ENCODE peak calls at places on chromosome 17, in seven cellular contexts. One of them, this sample, is unnamed.
A peak's percentile ranks its signal among the peaks of the same experiment; 100 is the strongest.

GRCh38 chr17:75105269-75106080 is 4.3 kb upstream of the ARMC7 start:
- DNase-seq in type B pancreatic cell: no peak
- DNase-seq in endothelial cell: peak; percentile 83
- DNase-seq in neuronal stem cell: no peak
- DNase-seq in substantia nigra: no peak
- DNase-seq in activated T-helper 9 cell treated with anti-CD3 and anti-CD28 coated beads, Interleukin-2, amount 50 U/mL, for 16 hours: no peak
- DNase-seq in T-helper 1 cell: no peak
- DNase-seq in this sample: no peak

GRCh38 chr17:1764274-1764673 is 2.4 kb downstream of the SERPINF1 start:
- DNase-seq in type B pancreatic cell: no peak
- DNase-seq in endothelial cell: no peak
- DNase-seq in neuronal stem cell: no peak
- DNase-seq in substantia nigra: peak; percentile 32
- DNase-seq in activated T-helper 9 cell treated with anti-CD3 and anti-CD28 coated beads, Interleukin-2, amount 50 U/mL, for 16 hours: peak; percentile 16
- DNase-seq in T-helper 1 cell: peak; percentile 89
- DNase-seq in this sample: peak; percentile 75

GRCh38 chr17:10698116-10698818 is 873 bp downstream of the ADPRM start:
- DNase-seq in type B pancreatic cell: no peak
- DNase-seq in endothelial cell: no peak
- DNase-seq in neuronal stem cell: no peak
- DNase-seq in substantia nigra: no peak
- DNase-seq in activated T-helper 9 cell treated with anti-CD3 and anti-CD28 coated beads, Interleukin-2, amount 50 U/mL, for 16 hours: no peak
- DNase-seq in T-helper 1 cell: no peak
- DNase-seq in this sample: no peak

GRCh38 chr17:83200231-83200699 is 120.9 kb downstream of the METRNL start:
- DNase-seq in type B pancreatic cell: no peak
- DNase-seq in endothelial cell: peak; percentile 1
- DNase-seq in neuronal stem cell: no peak
- DNase-seq in substantia nigra: no peak
- DNase-seq in activated T-helper 9 cell treated with anti-CD3 and anti-CD28 coated beads, Interleukin-2, amount 50 U/mL, for 16 hours: peak; percentile 19
- DNase-seq in T-helper 1 cell: peak; percentile 87
- DNase-seq in this sample: peak; percentile 32

GRCh38 chr17:51147641-51148040 is 5.7 kb upstream of the NME1 start:
- DNase-seq in type B pancreatic cell: no peak
- DNase-seq in endothelial cell: no peak
- DNase-seq in neuronal stem cell: no peak
- DNase-seq in substantia nigra: no peak
- DNase-seq in activated T-helper 9 cell treated with anti-CD3 and anti-CD28 coated beads, Interleukin-2, amount 50 U/mL, for 16 hours: no peak
- DNase-seq in T-helper 1 cell: no peak
- DNase-seq in this sample: no peak

GRCh38 chr17:49093131-49093530 is 39.4 kb upstream of the B4GALNT2 start:
- DNase-seq in type B pancreatic cell: no peak
- DNase-seq in endothelial cell: no peak
- DNase-seq in neuronal stem cell: no peak
- DNase-seq in substantia nigra: no peak
- DNase-seq in activated T-helper 9 cell treated with anti-CD3 and anti-CD28 coated beads, Interleukin-2, amount 50 U/mL, for 16 hours: no peak
- DNase-seq in T-helper 1 cell: no peak
- DNase-seq in this sample: no peak

GRCh38 chr17:65155622-65156021 is 18.5 kb downstream of the RGS9 start:
- DNase-seq in type B pancreatic cell: no peak
- DNase-seq in endothelial cell: no peak
- DNase-seq in neuronal stem cell: no peak
- DNase-seq in substantia nigra: no peak
- DNase-seq in activated T-helper 9 cell treated with anti-CD3 and anti-CD28 coated beads, Interleukin-2, amount 50 U/mL, for 16 hours: no peak
- DNase-seq in T-helper 1 cell: no peak
- DNase-seq in this sample: no peak

GRCh38 chr17:65820306-65820705 is 258.9 kb upstream of the AXIN2 start:
- DNase-seq in type B pancreatic cell: no peak
- DNase-seq in endothelial cell: no peak
- DNase-seq in neuronal stem cell: no peak
- DNase-seq in substantia nigra: no peak
- DNase-seq in activated T-helper 9 cell treated with anti-CD3 and anti-CD28 coated beads, Interleukin-2, amount 50 U/mL, for 16 hours: no peak
- DNase-seq in T-helper 1 cell: no peak
- DNase-seq in this sample: no peak

GRCh38 chr17:27630607-27631408 is at the start of gene LGALS9:
- DNase-seq in type B pancreatic cell: no peak
- DNase-seq in endothelial cell: no peak
- DNase-seq in neuronal stem cell: no peak
- DNase-seq in substantia nigra: peak; percentile 27
- DNase-seq in activated T-helper 9 cell treated with anti-CD3 and anti-CD28 coated beads, Interleukin-2, amount 50 U/mL, for 16 hours: no peak
- DNase-seq in T-helper 1 cell: peak; percentile 55
- DNase-seq in this sample: peak; percentile 30

GRCh38 chr17:49035470-49036269 is 38.5 kb downstream of the IGF2BP1 start:
- DNase-seq in type B pancreatic cell: no peak
- DNase-seq in endothelial cell: peak; percentile 70
- DNase-seq in neuronal stem cell: no peak
- DNase-seq in substantia nigra: no peak
- DNase-seq in activated T-helper 9 cell treated with anti-CD3 and anti-CD28 coated beads, Interleukin-2, amount 50 U/mL, for 16 hours: no peak
- DNase-seq in T-helper 1 cell: peak; percentile 7
- DNase-seq in this sample: no peak

GRCh38 chr17:14845562-14846335 is 419.4 kb downstream of the PMP22 start:
- DNase-seq in type B pancreatic cell: no peak
- DNase-seq in endothelial cell: no peak
- DNase-seq in neuronal stem cell: no peak
- DNase-seq in substantia nigra: no peak
- DNase-seq in activated T-helper 9 cell treated with anti-CD3 and anti-CD28 coated beads, Interleukin-2, amount 50 U/mL, for 16 hours: no peak
- DNase-seq in T-helper 1 cell: no peak
- DNase-seq in this sample: no peak

GRCh38 chr17:37220609-37220953 is 155.2 kb upstream of the C17orf78 start:
- DNase-seq in type B pancreatic cell: no peak
- DNase-seq in endothelial cell: peak; percentile 34
- DNase-seq in neuronal stem cell: peak; percentile 31
- DNase-seq in substantia nigra: peak; percentile 18
- DNase-seq in activated T-helper 9 cell treated with anti-CD3 and anti-CD28 coated beads, Interleukin-2, amount 50 U/mL, for 16 hours: no peak
- DNase-seq in T-helper 1 cell: peak; percentile 15
- DNase-seq in this sample: no peak

GRCh38 chr17:38599398-38599856 is 6.3 kb downstream of the SRCIN1 start:
- DNase-seq in type B pancreatic cell: no peak
- DNase-seq in endothelial cell: no peak
- DNase-seq in neuronal stem cell: no peak
- DNase-seq in substantia nigra: no peak
- DNase-seq in activated T-helper 9 cell treated with anti-CD3 and anti-CD28 coated beads, Interleukin-2, amount 50 U/mL, for 16 hours: no peak
- DNase-seq in T-helper 1 cell: no peak
- DNase-seq in this sample: no peak

GRCh38 chr17:80337195-80337895 is 76.7 kb downstream of the RNF213 start:
- DNase-seq in type B pancreatic cell: no peak
- DNase-seq in endothelial cell: no peak
- DNase-seq in neuronal stem cell: no peak
- DNase-seq in substantia nigra: no peak
- DNase-seq in activated T-helper 9 cell treated with anti-CD3 and anti-CD28 coated beads, Interleukin-2, amount 50 U/mL, for 16 hours: no peak
- DNase-seq in T-helper 1 cell: no peak
- DNase-seq in this sample: no peak

GRCh38 chr17:42180922-42181850 is at the start of gene KCNH4:
- DNase-seq in type B pancreatic cell: no peak
- DNase-seq in endothelial cell: peak; percentile 63
- DNase-seq in neuronal stem cell: no peak
- DNase-seq in substantia nigra: peak; percentile 60
- DNase-seq in activated T-helper 9 cell treated with anti-CD3 and anti-CD28 coated beads, Interleukin-2, amount 50 U/mL, for 16 hours: peak; percentile 85
- DNase-seq in T-helper 1 cell: peak; percentile 87
- DNase-seq in this sample: peak; percentile 76

GRCh38 chr17:10699861-10700260 is 2.5 kb downstream of the ADPRM start:
- DNase-seq in type B pancreatic cell: no peak
- DNase-seq in endothelial cell: no peak
- DNase-seq in neuronal stem cell: no peak
- DNase-seq in substantia nigra: no peak
- DNase-seq in activated T-helper 9 cell treated with anti-CD3 and anti-CD28 coated beads, Interleukin-2, amount 50 U/mL, for 16 hours: no peak
- DNase-seq in T-helper 1 cell: peak; percentile 55
- DNase-seq in this sample: peak; percentile 9

GRCh38 chr17:71793550-71793949 is 327.3 kb upstream of the SOX9 start:
- DNase-seq in type B pancreatic cell: no peak
- DNase-seq in endothelial cell: no peak
- DNase-seq in neuronal stem cell: no peak
- DNase-seq in substantia nigra: no peak
- DNase-seq in activated T-helper 9 cell treated with anti-CD3 and anti-CD28 coated beads, Interleukin-2, amount 50 U/mL, for 16 hours: no peak
- DNase-seq in T-helper 1 cell: no peak
- DNase-seq in this sample: no peak

GRCh38 chr17:65062168-65062915 is 5.8 kb upstream of the GNA13 start:
- DNase-seq in type B pancreatic cell: no peak
- DNase-seq in endothelial cell: no peak
- DNase-seq in neuronal stem cell: no peak
- DNase-seq in substantia nigra: no peak
- DNase-seq in activated T-helper 9 cell treated with anti-CD3 and anti-CD28 coated beads, Interleukin-2, amount 50 U/mL, for 16 hours: no peak
- DNase-seq in T-helper 1 cell: no peak
- DNase-seq in this sample: no peak

GRCh38 chr17:33240397-33240796 is 52.7 kb downstream of the ASIC2 start:
- DNase-seq in type B pancreatic cell: no peak
- DNase-seq in endothelial cell: no peak
- DNase-seq in neuronal stem cell: peak; percentile 6
- DNase-seq in substantia nigra: no peak
- DNase-seq in activated T-helper 9 cell treated with anti-CD3 and anti-CD28 coated beads, Interleukin-2, amount 50 U/mL, for 16 hours: no peak
- DNase-seq in T-helper 1 cell: no peak
- DNase-seq in this sample: no peak

GRCh38 chr17:6948562-6948961 is 47.3 kb upstream of the ALOX12 start:
- DNase-seq in type B pancreatic cell: no peak
- DNase-seq in endothelial cell: no peak
- DNase-seq in neuronal stem cell: no peak
- DNase-seq in substantia nigra: no peak
- DNase-seq in activated T-helper 9 cell treated with anti-CD3 and anti-CD28 coated beads, Interleukin-2, amount 50 U/mL, for 16 hours: no peak
- DNase-seq in T-helper 1 cell: peak; percentile 5
- DNase-seq in this sample: no peak

GRCh38 chr17:35733366-35733765 is 1.9 kb downstream of the RASL10B start:
- DNase-seq in type B pancreatic cell: no peak
- DNase-seq in endothelial cell: no peak
- DNase-seq in neuronal stem cell: no peak
- DNase-seq in substantia nigra: no peak
- DNase-seq in activated T-helper 9 cell treated with anti-CD3 and anti-CD28 coated beads, Interleukin-2, amount 50 U/mL, for 16 hours: no peak
- DNase-seq in T-helper 1 cell: no peak
- DNase-seq in this sample: no peak

GRCh38 chr17:50945779-50946222 is 79.6 kb upstream of the TOB1 start:
- DNase-seq in type B pancreatic cell: no peak
- DNase-seq in endothelial cell: no peak
- DNase-seq in neuronal stem cell: no peak
- DNase-seq in substantia nigra: no peak
- DNase-seq in activated T-helper 9 cell treated with anti-CD3 and anti-CD28 coated beads, Interleukin-2, amount 50 U/mL, for 16 hours: no peak
- DNase-seq in T-helper 1 cell: no peak
- DNase-seq in this sample: no peak

GRCh38 chr17:81928497-81929252 is 1.1 kb upstream of the MAFG start:
- DNase-seq in type B pancreatic cell: no peak
- DNase-seq in endothelial cell: no peak
- DNase-seq in neuronal stem cell: no peak
- DNase-seq in substantia nigra: no peak
- DNase-seq in activated T-helper 9 cell treated with anti-CD3 and anti-CD28 coated beads, Interleukin-2, amount 50 U/mL, for 16 hours: no peak
- DNase-seq in T-helper 1 cell: no peak
- DNase-seq in this sample: no peak

GRCh38 chr17:46818319-46818928 is at the start of gene WNT3:
- DNase-seq in type B pancreatic cell: no peak
- DNase-seq in endothelial cell: peak; percentile 49
- DNase-seq in neuronal stem cell: no peak
- DNase-seq in substantia nigra: no peak
- DNase-seq in activated T-helper 9 cell treated with anti-CD3 and anti-CD28 coated beads, Interleukin-2, amount 50 U/mL, for 16 hours: peak; percentile 22
- DNase-seq in T-helper 1 cell: peak; percentile 35
- DNase-seq in this sample: peak; percentile 25

GRCh38 chr17:44677136-44677535 is 12.4 kb downstream of the CCDC43 start:
- DNase-seq in type B pancreatic cell: no peak
- DNase-seq in endothelial cell: no peak
- DNase-seq in neuronal stem cell: no peak
- DNase-seq in substantia nigra: no peak
- DNase-seq in activated T-helper 9 cell treated with anti-CD3 and anti-CD28 coated beads, Interleukin-2, amount 50 U/mL, for 16 hours: no peak
- DNase-seq in T-helper 1 cell: no peak
- DNase-seq in this sample: no peak

GRCh38 chr17:4541328-4542002 is 13.7 kb downstream of the MYBBP1A start:
- DNase-seq in type B pancreatic cell: no peak
- DNase-seq in endothelial cell: peak; percentile 54
- DNase-seq in neuronal stem cell: no peak
- DNase-seq in substantia nigra: no peak
- DNase-seq in activated T-helper 9 cell treated with anti-CD3 and anti-CD28 coated beads, Interleukin-2, amount 50 U/mL, for 16 hours: no peak
- DNase-seq in T-helper 1 cell: no peak
- DNase-seq in this sample: no peak

GRCh38 chr17:4802228-4802627 is at the start of gene C17orf114:
- DNase-seq in type B pancreatic cell: no peak
- DNase-seq in endothelial cell: no peak
- DNase-seq in neuronal stem cell: no peak
- DNase-seq in substantia nigra: no peak
- DNase-seq in activated T-helper 9 cell treated with anti-CD3 and anti-CD28 coated beads, Interleukin-2, amount 50 U/mL, for 16 hours: no peak
- DNase-seq in T-helper 1 cell: no peak
- DNase-seq in this sample: no peak

GRCh38 chr17:9644910-9645751 is at the start of gene USP43:
- DNase-seq in type B pancreatic cell: peak; percentile 77
- DNase-seq in endothelial cell: peak; percentile 21
- DNase-seq in neuronal stem cell: peak; percentile 8
- DNase-seq in substantia nigra: no peak
- DNase-seq in activated T-helper 9 cell treated with anti-CD3 and anti-CD28 coated beads, Interleukin-2, amount 50 U/mL, for 16 hours: peak; percentile 3
- DNase-seq in T-helper 1 cell: no peak
- DNase-seq in this sample: no peak

GRCh38 chr17:79047291-79047920 is 23.4 kb downstream of the C1QTNF1 start:
- DNase-seq in type B pancreatic cell: no peak
- DNase-seq in endothelial cell: no peak
- DNase-seq in neuronal stem cell: no peak
- DNase-seq in substantia nigra: no peak
- DNase-seq in activated T-helper 9 cell treated with anti-CD3 and anti-CD28 coated beads, Interleukin-2, amount 50 U/mL, for 16 hours: no peak
- DNase-seq in T-helper 1 cell: no peak
- DNase-seq in this sample: no peak

GRCh38 chr17:52841971-52842370 is 683.5 kb upstream of the CA10 start:
- DNase-seq in type B pancreatic cell: no peak
- DNase-seq in endothelial cell: no peak
- DNase-seq in neuronal stem cell: no peak
- DNase-seq in substantia nigra: no peak
- DNase-seq in activated T-helper 9 cell treated with anti-CD3 and anti-CD28 coated beads, Interleukin-2, amount 50 U/mL, for 16 hours: no peak
- DNase-seq in T-helper 1 cell: no peak
- DNase-seq in this sample: no peak

GRCh38 chr17:39404542-39405378 is 3.3 kb upstream of the FBXL20 start:
- DNase-seq in type B pancreatic cell: no peak
- DNase-seq in endothelial cell: no peak
- DNase-seq in neuronal stem cell: no peak
- DNase-seq in substantia nigra: no peak
- DNase-seq in activated T-helper 9 cell treated with anti-CD3 and anti-CD28 coated beads, Interleukin-2, amount 50 U/mL, for 16 hours: no peak
- DNase-seq in T-helper 1 cell: peak; percentile 64
- DNase-seq in this sample: no peak

GRCh38 chr17:15388356-15389046 is 47.1 kb upstream of the TEKT3 start:
- DNase-seq in type B pancreatic cell: no peak
- DNase-seq in endothelial cell: no peak
- DNase-seq in neuronal stem cell: no peak
- DNase-seq in substantia nigra: no peak
- DNase-seq in activated T-helper 9 cell treated with anti-CD3 and anti-CD28 coated beads, Interleukin-2, amount 50 U/mL, for 16 hours: no peak
- DNase-seq in T-helper 1 cell: no peak
- DNase-seq in this sample: no peak

GRCh38 chr17:69997332-69997731 is 77.7 kb upstream of the KCNJ16 start:
- DNase-seq in type B pancreatic cell: no peak
- DNase-seq in endothelial cell: no peak
- DNase-seq in neuronal stem cell: no peak
- DNase-seq in substantia nigra: no peak
- DNase-seq in activated T-helper 9 cell treated with anti-CD3 and anti-CD28 coated beads, Interleukin-2, amount 50 U/mL, for 16 hours: no peak
- DNase-seq in T-helper 1 cell: no peak
- DNase-seq in this sample: no peak

GRCh38 chr17:72373910-72374741 is 253.3 kb downstream of the SOX9 start:
- DNase-seq in type B pancreatic cell: no peak
- DNase-seq in endothelial cell: no peak
- DNase-seq in neuronal stem cell: no peak
- DNase-seq in substantia nigra: no peak
- DNase-seq in activated T-helper 9 cell treated with anti-CD3 and anti-CD28 coated beads, Interleukin-2, amount 50 U/mL, for 16 hours: no peak
- DNase-seq in T-helper 1 cell: no peak
- DNase-seq in this sample: no peak

GRCh38 chr17:62179525-62180161 is 114.6 kb upstream of the MED13 start:
- DNase-seq in type B pancreatic cell: no peak
- DNase-seq in endothelial cell: no peak
- DNase-seq in neuronal stem cell: no peak
- DNase-seq in substantia nigra: no peak
- DNase-seq in activated T-helper 9 cell treated with anti-CD3 and anti-CD28 coated beads, Interleukin-2, amount 50 U/mL, for 16 hours: no peak
- DNase-seq in T-helper 1 cell: no peak
- DNase-seq in this sample: no peak

GRCh38 chr17:19346351-19347255 is 15.9 kb downstream of the B9D1 start:
- DNase-seq in type B pancreatic cell: no peak
- DNase-seq in endothelial cell: no peak
- DNase-seq in neuronal stem cell: no peak
- DNase-seq in substantia nigra: no peak
- DNase-seq in activated T-helper 9 cell treated with anti-CD3 and anti-CD28 coated beads, Interleukin-2, amount 50 U/mL, for 16 hours: no peak
- DNase-seq in T-helper 1 cell: no peak
- DNase-seq in this sample: no peak

GRCh38 chr17:45123930-45124796 is 8.2 kb downstream of the PLCD3 start:
- DNase-seq in type B pancreatic cell: no peak
- DNase-seq in endothelial cell: no peak
- DNase-seq in neuronal stem cell: no peak
- DNase-seq in substantia nigra: no peak
- DNase-seq in activated T-helper 9 cell treated with anti-CD3 and anti-CD28 coated beads, Interleukin-2, amount 50 U/mL, for 16 hours: no peak
- DNase-seq in T-helper 1 cell: peak; percentile 37
- DNase-seq in this sample: peak; percentile 21